ENCODE peak calls at places on chromosomes 3 and 15, in nine cellular contexts. Y, X, C, E, B, U, Q, F and Z are unnamed samples.

GRCh38 chr15:36888018-36888992 is 212.0 kb downstream of the MEIS2 start:
- ATAC-seq in Y (peak), X (peak), C (no peak), E (no peak), B (peak), U (no peak), Q (no peak), F (no peak), Z (no peak)

GRCh38 chr3:69121513-69121912 is 882 bp downstream of the LMOD3 start:
- ATAC-seq in Y (no peak), X (peak), C (no peak), E (no peak), B (no peak), U (no peak), Q (no peak), F (no peak), Z (no peak)

GRCh38 chr3:15329058-15330005 is 3.1 kb downstream of the SH3BP5 start:
- ATAC-seq in Y (no peak), X (peak), C (no peak), E (no peak), B (peak), U (no peak), Q (no peak), F (no peak), Z (no peak)

GRCh38 chr15:38127306-38127731 is 125.3 kb upstream of the SPRED1 start:
- ATAC-seq in Y (no peak), X (no peak), C (no peak), E (no peak), B (no peak), U (no peak), Q (peak), F (no peak), Z (no peak)

GRCh38 chr3:44478055-44478468 is 592 bp upstream of the ZNF445 start:
- ATAC-seq in Y (peak), X (peak), C (no peak), E (peak), B (peak), U (no peak), Q (no peak), F (no peak), Z (no peak)

GRCh38 chr3:95319921-95320494 is 1257.1 kb downstream of the NSUN3 start:
- ATAC-seq in Y (no peak), X (no peak), C (no peak), E (no peak), B (no peak), U (no peak), Q (no peak), F (no peak), Z (no peak)

GRCh38 chr3:113084777-113085176 is 94.0 kb downstream of the GTPBP8 start:
- ATAC-seq in Y (no peak), X (no peak), C (no peak), E (no peak), B (peak), U (no peak), Q (no peak), F (no peak), Z (peak)

GRCh38 chr15:68818088-68818670 is 2.5 kb downstream of the ANP32A start:
- ATAC-seq in Y (peak), X (peak), C (peak), E (peak), B (peak), U (peak), Q (peak), F (peak), Z (peak)

GRCh38 chr15:98391568-98391967 is 256.8 kb upstream of the IGF1R start:
- ATAC-seq in Y (no peak), X (no peak), C (no peak), E (no peak), B (no peak), U (no peak), Q (no peak), F (no peak), Z (no peak)

GRCh38 chr3:10940106-10940505 is 52.4 kb upstream of the SLC6A1 start:
- ATAC-seq in Y (no peak), X (no peak), C (no peak), E (no peak), B (no peak), U (no peak), Q (no peak), F (no peak), Z (no peak)

GRCh38 chr15:75924576-75924975 is 20.9 kb downstream of the FBXO22 start:
- ATAC-seq in Y (no peak), X (no peak), C (no peak), E (no peak), B (no peak), U (no peak), Q (no peak), F (peak), Z (no peak)

GRCh38 chr3:113153499-113154107 is 57.8 kb upstream of the BOC start:
- ATAC-seq in Y (no peak), X (no peak), C (no peak), E (no peak), B (no peak), U (no peak), Q (no peak), F (no peak), Z (no peak)

GRCh38 chr15:25862087-25862468 is 1.0 kb downstream of the ATP10A start:
- ATAC-seq in Y (no peak), X (peak), C (no peak), E (peak), B (peak), U (no peak), Q (peak), F (peak), Z (no peak)

GRCh38 chr15:55250951-55251350 is 38.7 kb downstream of the RAB27A start:
- ATAC-seq in Y (no peak), X (peak), C (no peak), E (no peak), B (no peak), U (peak), Q (peak), F (no peak), Z (no peak)

GRCh38 chr3:37997791-37998370 is 7.3 kb downstream of the VILL start:
- ATAC-seq in Y (no peak), X (no peak), C (no peak), E (no peak), B (peak), U (no peak), Q (no peak), F (no peak), Z (no peak)

GRCh38 chr3:4721511-4721911 is 228.4 kb downstream of the ITPR1 start:
- ATAC-seq in Y (no peak), X (no peak), C (no peak), E (peak), B (no peak), U (no peak), Q (no peak), F (no peak), Z (peak)

GRCh38 chr3:122784436-122784835 is 9.2 kb downstream of the HSPBAP1 start:
- ATAC-seq in Y (no peak), X (no peak), C (no peak), E (no peak), B (no peak), U (no peak), Q (no peak), F (no peak), Z (no peak)

GRCh38 chr3:117017135-117017990 is 307.8 kb downstream of the TUSC7 start:
- ATAC-seq in Y (no peak), X (no peak), C (no peak), E (no peak), B (no peak), U (no peak), Q (no peak), F (no peak), Z (no peak)

GRCh38 chr3:139113231-139113749 is 68.6 kb upstream of the PRR23C start:
- ATAC-seq in Y (no peak), X (no peak), C (no peak), E (peak), B (peak), U (no peak), Q (no peak), F (no peak), Z (peak)

GRCh38 chr15:32669870-32670623 is 28.5 kb downstream of the SCG5 start:
- ATAC-seq in Y (peak), X (peak), C (no peak), E (no peak), B (peak), U (no peak), Q (no peak), F (no peak), Z (peak)

GRCh38 chr3:48012659-48013058 is 3.6 kb downstream of the MAP4 start:
- ATAC-seq in Y (no peak), X (no peak), C (no peak), E (no peak), B (no peak), U (no peak), Q (no peak), F (no peak), Z (peak)

GRCh38 chr3:70999730-71000129 is 583.8 kb downstream of the FOXP1 start:
- ATAC-seq in Y (no peak), X (peak), C (peak), E (no peak), B (peak), U (no peak), Q (no peak), F (no peak), Z (peak)

GRCh38 chr3:113132571-113132996 is 78.8 kb upstream of the BOC start:
- ATAC-seq in Y (no peak), X (no peak), C (no peak), E (no peak), B (peak), U (no peak), Q (no peak), F (no peak), Z (peak)

GRCh38 chr3:106305882-106306445 is 437.2 kb upstream of the CBLB start:
- ATAC-seq in Y (no peak), X (peak), C (no peak), E (no peak), B (no peak), U (no peak), Q (no peak), F (no peak), Z (no peak)

GRCh38 chr3:192700885-192701284 is 26.5 kb downstream of the FGF12 start:
- ATAC-seq in Y (no peak), X (no peak), C (no peak), E (no peak), B (no peak), U (no peak), Q (no peak), F (no peak), Z (no peak)

GRCh38 chr3:17166369-17166768 is 281.6 kb downstream of the PLCL2 start:
- ATAC-seq in Y (no peak), X (no peak), C (no peak), E (no peak), B (no peak), U (no peak), Q (no peak), F (no peak), Z (no peak)

GRCh38 chr3:183142199-183142598 is 20.3 kb downstream of the LAMP3 start:
- ATAC-seq in Y (no peak), X (no peak), C (no peak), E (no peak), B (no peak), U (no peak), Q (no peak), F (no peak), Z (no peak)

GRCh38 chr3:117252651-117253050 is 543.1 kb downstream of the TUSC7 start:
- ATAC-seq in Y (no peak), X (no peak), C (no peak), E (no peak), B (no peak), U (no peak), Q (no peak), F (no peak), Z (no peak)

GRCh38 chr3:197201840-197202452 is 96.5 kb downstream of the DLG1 start:
- ATAC-seq in Y (peak), X (no peak), C (no peak), E (no peak), B (no peak), U (no peak), Q (no peak), F (no peak), Z (no peak)

GRCh38 chr3:61617041-61617440 is 55.7 kb downstream of the PTPRG start:
- ATAC-seq in Y (peak), X (peak), C (no peak), E (no peak), B (peak), U (no peak), Q (no peak), F (no peak), Z (peak)

GRCh38 chr3:143150076-143150475 is 30.5 kb downstream of the CHST2 start:
- ATAC-seq in Y (no peak), X (no peak), C (no peak), E (no peak), B (no peak), U (no peak), Q (no peak), F (no peak), Z (no peak)